ENCODE peak calls at places on chromosomes 13 and 19, in six cellular contexts. Y, P, G, F, D and H are unnamed samples.

GRCh38 chr13:50691682-50692263 is 151.7 kb downstream of the DLEU7 start:
- DNase-seq in Y (no peak), P (no peak), G (no peak), F (no peak), D (no peak), H (no peak)

GRCh38 chr19:18682807-18683108 is 722 bp upstream of the CRTC1 start:
- DNase-seq in Y (no peak), P (no peak), G (no peak), F (no peak), D (no peak), H (no peak)

GRCh38 chr19:50932018-50932689 is 20.7 kb downstream of the KLK5 start:
- DNase-seq in Y (no peak), P (no peak), G (no peak), F (no peak), D (no peak), H (no peak)

GRCh38 chr19:2053601-2054389 is 2.8 kb upstream of the MKNK2 start:
- DNase-seq in Y (no peak), P (peak; percentile 69), G (no peak), F (peak; percentile 95), D (no peak), H (no peak)

GRCh38 chr19:29835447-29835846 is 23.7 kb downstream of the CCNE1 start:
- DNase-seq in Y (no peak), P (no peak), G (no peak), F (no peak), D (no peak), H (no peak)

GRCh38 chr13:113669871-113670341 is 2.9 kb downstream of the GRK1 start:
- DNase-seq in Y (no peak), P (no peak), G (peak; percentile 1), F (no peak), D (no peak), H (no peak)

GRCh38 chr13:76991432-76991795 is 467 bp upstream of the CLN5 start:
- DNase-seq in Y (peak; percentile 58), P (peak; percentile 32), G (peak; percentile 83), F (no peak), D (no peak), H (peak; percentile 66)

GRCh38 chr13:111219306-111219705 is 101.1 kb upstream of the TEX29 start:
- DNase-seq in Y (no peak), P (no peak), G (no peak), F (no peak), D (no peak), H (no peak)

GRCh38 chr19:39539165-39539518 is 819 bp downstream of the EID2 start:
- DNase-seq in Y (no peak), P (no peak), G (peak; percentile 25), F (no peak), D (no peak), H (no peak)

GRCh38 chr13:39631307-39631706 is 24.2 kb upstream of the COG6 start:
- DNase-seq in Y (no peak), P (no peak), G (no peak), F (no peak), D (no peak), H (no peak)

GRCh38 chr13:93878675-93879074 is 600.8 kb downstream of the DCT start:
- DNase-seq in Y (no peak), P (no peak), G (no peak), F (no peak), D (no peak), H (no peak)

GRCh38 chr13:28493740-28494536 is 990 bp downstream of the FLT1 start:
- DNase-seq in Y (no peak), P (no peak), G (no peak), F (no peak), D (no peak), H (no peak)

GRCh38 chr13:93847162-93847561 is 620.6 kb downstream of the GPC6 start:
- DNase-seq in Y (no peak), P (no peak), G (no peak), F (no peak), D (no peak), H (no peak)

GRCh38 chr13:94369862-94370491 is 109.5 kb downstream of the DCT start:
- DNase-seq in Y (no peak), P (peak; percentile 9), G (no peak), F (no peak), D (peak; percentile 47), H (no peak)

GRCh38 chr19:41308450-41309224 is 1.3 kb upstream of the CCDC97 start:
- DNase-seq in Y (peak; percentile 67), P (peak; percentile 97), G (peak; percentile 98), F (peak; percentile 94), D (peak; percentile 89), H (peak; percentile 95)

GRCh38 chr19:49814010-49814409 is 918 bp upstream of the FUZ start:
- DNase-seq in Y (no peak), P (no peak), G (no peak), F (no peak), D (no peak), H (no peak)

GRCh38 chr19:42323852-42324654 is 1.4 kb upstream of the MEGF8 start:
- DNase-seq in Y (no peak), P (peak; percentile 25), G (peak; percentile 44), F (no peak), D (no peak), H (no peak)

GRCh38 chr19:46350758-46351159 is 3.9 kb downstream of the PPP5C start:
- DNase-seq in Y (no peak), P (peak; percentile 48), G (peak; percentile 64), F (no peak), D (no peak), H (no peak)

GRCh38 chr13:94344126-94344863 is 135.2 kb downstream of the DCT start:
- DNase-seq in Y (no peak), P (peak; percentile 31), G (no peak), F (no peak), D (peak; percentile 49), H (no peak)

GRCh38 chr19:49272204-49272603 is 52.8 kb downstream of the SLC6A16 start:
- DNase-seq in Y (no peak), P (no peak), G (peak; percentile 22), F (no peak), D (no peak), H (no peak)

GRCh38 chr19:48636859-48637448 is at the start of gene DBP:
- DNase-seq in Y (no peak), P (peak; percentile 71), G (peak; percentile 40), F (peak; percentile 74), D (no peak), H (no peak)

GRCh38 chr19:4455742-4456565 is 1.6 kb downstream of the UBXN6 start:
- DNase-seq in Y (no peak), P (peak; percentile 95), G (no peak), F (peak; percentile 93), D (no peak), H (no peak)

GRCh38 chr13:51025245-51025872 is 85.7 kb downstream of the C13orf42 start:
- DNase-seq in Y (no peak), P (no peak), G (no peak), F (no peak), D (no peak), H (no peak)

GRCh38 chr19:38849746-38850230 is at the start of gene HNRNPL:
- DNase-seq in Y (peak; percentile 99), P (no peak), G (peak; percentile 100), F (peak; percentile 99), D (no peak), H (peak; percentile 99)

GRCh38 chr19:10114651-10115391 is 3.3 kb downstream of the P2RY11 start:
- DNase-seq in Y (no peak), P (no peak), G (no peak), F (no peak), D (no peak), H (no peak)